ENCODE peak calls at places on chromosomes 2 and 18, in four cellular contexts. T, G, F and M are unnamed samples.
A peak's percentile ranks its signal among the peaks of the same experiment; 100 is the strongest.

GRCh38 chr2:11498543-11499034 is 32.6 kb upstream of the E2F6 start:
- DNase-seq in F (peak; percentile 73), T (peak; percentile 94), G (peak; percentile 95), M (peak; percentile 96)

GRCh38 chr2:173841110-173841509 is 124.1 kb downstream of the SP3 start:
- DNase-seq in G (no peak), T (no peak), F (no peak), M (no peak)

GRCh38 chr2:207066784-207067460 is 98.8 kb downstream of the KLF7 start:
- DNase-seq in G (no peak), T (no peak), F (no peak), M (no peak)

GRCh38 chr2:201833796-201834195 is 27.5 kb downstream of the CDK15 start:
- DNase-seq in G (no peak), T (no peak), F (no peak), M (no peak)

GRCh38 chr2:118222643-118223486 is 134.6 kb downstream of the INSIG2 start:
- DNase-seq in T (no peak), G (no peak), F (no peak), M (no peak)

GRCh38 chr2:28326469-28326805 is 66.2 kb upstream of the FOSL2 start:
- DNase-seq in F (no peak), G (no peak), T (no peak), M (no peak)

GRCh38 chr18:183769-184168 is 25.4 kb downstream of the USP14 start:
- DNase-seq in G (no peak), T (no peak), F (no peak), M (no peak)

GRCh38 chr2:138269726-138270125 is 231.8 kb upstream of the SPOPL start:
- DNase-seq in T (no peak), F (no peak), G (no peak), M (no peak)

GRCh38 chr2:183284606-183285005 is 160.4 kb downstream of the NUP35 start:
- DNase-seq in T (no peak), G (no peak), F (no peak), M (no peak)

GRCh38 chr2:196927318-196928225 is 1.1 kb upstream of the PGAP1 start:
- DNase-seq in F (no peak), T (no peak), G (no peak), M (no peak)

GRCh38 chr2:235699576-235699975 is 205.7 kb downstream of the AGAP1 start:
- DNase-seq in T (peak; percentile 3), F (no peak), G (no peak), M (no peak)

GRCh38 chr2:96147593-96148201 is 2.5 kb upstream of the DUSP2 start:
- DNase-seq in T (no peak), F (peak; percentile 6), G (no peak), M (no peak)

GRCh38 chr2:96146881-96147592 is 1.8 kb upstream of the DUSP2 start:
- DNase-seq in G (peak; percentile 84), T (peak; percentile 56), F (peak; percentile 6), M (no peak)

GRCh38 chr2:96146151-96146880 is 1.1 kb upstream of the DUSP2 start:
- DNase-seq in T (peak; percentile 59), G (peak; percentile 48), F (peak; percentile 73), M (peak; percentile 47)

GRCh38 chr2:96150007-96150406 is 4.8 kb upstream of the DUSP2 start:
- DNase-seq in T (no peak), G (no peak), F (no peak), M (no peak)

DNA sequence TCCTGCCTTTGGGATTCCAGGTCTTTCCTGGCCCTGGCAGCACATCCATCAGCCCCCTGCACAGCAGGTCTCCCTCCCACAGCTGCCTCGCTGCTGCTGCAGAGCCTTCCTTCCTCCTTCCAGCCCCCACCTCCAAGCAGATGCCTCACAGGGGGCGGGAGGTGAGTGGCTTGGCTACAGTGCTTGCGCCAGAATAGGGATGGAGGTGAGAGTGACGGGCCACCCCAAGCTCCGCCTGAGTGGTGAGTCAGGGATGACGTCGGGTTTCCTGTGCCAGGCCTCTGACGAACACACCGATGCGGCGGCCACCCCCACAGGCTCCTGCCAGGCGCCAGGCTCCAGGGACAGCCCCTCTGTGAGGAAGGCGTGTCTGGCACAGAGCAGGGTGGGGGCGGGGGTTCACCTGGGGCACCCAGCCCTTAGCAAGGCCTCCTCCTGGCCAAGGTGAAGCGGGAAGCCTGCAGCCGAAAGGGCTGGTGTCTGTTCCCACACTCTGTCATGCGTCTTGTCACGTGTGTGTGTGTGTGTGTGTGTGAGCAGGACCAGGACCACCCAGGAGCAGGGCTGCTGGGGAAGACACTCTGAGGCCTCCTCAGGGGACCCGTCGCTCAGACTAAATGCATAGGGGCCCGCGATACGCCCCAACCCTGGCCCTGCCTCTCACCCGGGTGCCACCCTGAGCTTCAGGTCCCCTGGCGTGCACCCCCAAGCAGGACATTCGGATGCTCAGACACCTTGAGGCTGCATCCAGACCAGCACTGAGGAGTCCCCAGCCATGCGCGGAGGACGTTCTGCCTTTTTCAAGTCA is 3.4 kb upstream of the DUSP2 start:
- DNase-seq in T (peak; percentile 76), G (peak; percentile 60), F (peak; percentile 88), M (peak; percentile 76)
- TF ChIP-seq POLR2A in T (no peak), G (no peak), F (peak; percentile 34), M (no peak)

GRCh38 chr2:24509840-24510239 is 18.8 kb downstream of the NCOA1 start:
- DNase-seq in F (no peak), G (no peak), T (no peak), M (no peak)
- TF ChIP-seq POLR2A in F (no peak), G (no peak), T (no peak), M (no peak)

GRCh38 chr2:100182494-100183355 is 40.3 kb upstream of the AFF3 start:
- DNase-seq in F (no peak), G (peak; percentile 84), T (peak; percentile 84), M (peak; percentile 71)

GRCh38 chr2:100186126-100186525 is 43.7 kb upstream of the AFF3 start:
- DNase-seq in F (no peak), G (no peak), T (no peak), M (no peak)

GRCh38 chr2:100185105-100185504 is 42.7 kb upstream of the AFF3 start:
- DNase-seq in F (no peak), G (no peak), T (no peak), M (no peak)

GRCh38 chr2:100184055-100184737 is 41.8 kb upstream of the AFF3 start:
- DNase-seq in G (no peak), F (no peak), T (no peak), M (no peak)

GRCh38 chr2:100185516-100185915 is 43.1 kb upstream of the AFF3 start:
- DNase-seq in F (no peak), G (no peak), T (no peak), M (no peak)
- TF ChIP-seq POLR2A in F (no peak), G (no peak), T (no peak), M (no peak)

DNA sequence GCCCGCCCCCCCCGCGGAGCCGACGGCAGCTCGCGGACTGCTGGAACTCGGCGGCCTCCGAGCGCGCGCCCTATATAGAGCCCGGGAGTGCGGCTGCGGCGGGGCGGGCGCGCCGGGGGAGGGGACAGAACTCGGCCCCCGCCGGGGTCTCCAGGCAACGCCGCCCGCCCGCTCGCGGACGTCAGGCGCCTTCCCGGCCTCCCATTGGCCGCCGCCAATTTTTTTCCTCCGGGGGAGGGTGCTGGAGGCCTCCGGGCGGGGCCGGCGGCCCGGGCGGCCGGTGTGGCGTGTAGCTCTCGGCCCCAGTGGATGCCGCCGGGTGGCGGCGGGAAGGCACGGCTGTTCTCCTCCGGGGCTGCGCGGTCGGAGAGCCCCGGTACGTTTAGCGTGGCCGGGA is at the start of gene ZFP36L2:
- DNase-seq in G (peak; percentile 96), T (peak; percentile 98), F (peak; percentile 97), M (peak; percentile 96)
- TF ChIP-seq POLR2A in G (peak; percentile 95), T (peak; percentile 73), F (peak; percentile 98), M (no peak)

DNA sequence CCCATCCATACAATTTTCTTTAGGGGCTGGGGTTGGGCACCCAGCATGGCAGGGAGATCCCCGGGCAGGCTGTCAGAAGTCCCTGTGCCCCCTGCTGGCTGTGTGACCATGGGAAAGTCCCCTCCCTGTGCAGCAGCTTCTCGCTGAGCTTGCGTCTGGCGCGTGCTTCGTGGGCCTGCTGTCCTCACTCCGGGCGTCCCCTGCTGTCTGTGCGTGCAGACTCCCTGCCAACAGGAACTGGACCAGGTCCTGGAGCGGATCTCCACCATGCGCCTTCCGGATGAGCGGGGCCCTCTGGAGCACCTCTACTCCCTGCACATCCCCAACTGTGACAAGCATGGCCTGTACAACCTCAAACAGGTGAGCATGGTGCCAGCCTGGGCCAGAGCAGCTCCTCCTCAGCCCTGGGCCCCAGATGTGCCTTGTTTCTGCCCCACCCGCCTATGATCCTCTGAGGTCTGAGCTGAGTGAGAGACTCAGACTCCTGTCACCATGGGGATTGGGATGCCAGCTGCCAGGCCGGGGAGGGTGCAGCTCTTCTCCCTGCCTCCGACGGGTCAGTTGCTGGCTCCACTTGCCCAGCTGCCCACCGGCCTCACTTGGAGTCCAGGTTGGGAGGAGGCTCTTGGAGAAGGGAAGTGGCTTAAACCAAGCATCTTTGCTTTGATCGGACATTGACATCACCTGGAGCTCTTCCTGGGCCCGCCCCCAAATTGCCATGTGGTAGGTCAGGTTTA is 28.6 kb downstream of the IGFBP2 start:
- DNase-seq in F (no peak), G (no peak), T (no peak), M (peak; percentile 60)
- TF ChIP-seq POLR2A in F (no peak), G (no peak), T (no peak), M (no peak)